ENCODE peak calls at places on chromosomes 13 and 19, in six cellular contexts. J is psoas muscle; W is ovary; H is SK-N-SH; K is CD8-positive, alpha-beta T cell; Q is heart right ventricle. L is an unnamed sample.
A peak's percentile ranks its signal among the peaks of the same experiment; 100 is the strongest.

GRCh38 chr19:1882089-1882785 is 3.1 kb downstream of the ABHD17A start:
- DNase-seq in W (no peak), K (peak; percentile 93), Q (no peak), J (no peak), H (no peak), L (no peak)

GRCh38 chr13:47220453-47221150 is 323.7 kb upstream of the HTR2A start:
- DNase-seq in J (no peak), H (no peak), Q (no peak), W (no peak), K (no peak), L (no peak)

GRCh38 chr13:106498158-106498557 is 37.3 kb downstream of the EFNB2 start:
- DNase-seq in K (no peak), W (no peak), J (no peak), H (no peak), Q (no peak), L (no peak)

GRCh38 chr19:37227996-37228395 is 10.0 kb downstream of the ZNF383 start:
- DNase-seq in Q (no peak), W (no peak), J (no peak), K (no peak), H (peak; percentile 31), L (no peak)

GRCh38 chr13:65946387-65946786 is 1283.7 kb downstream of the PCDH9 start:
- DNase-seq in H (no peak), J (no peak), K (no peak), W (no peak), Q (no peak), L (no peak)

GRCh38 chr13:33490461-33491327 is 205.1 kb upstream of the STARD13 start:
- DNase-seq in H (no peak), Q (peak; percentile 19), J (no peak), W (no peak), K (no peak), L (no peak)

GRCh38 chr13:76148926-76149325 is 512.8 kb downstream of the LMO7 start:
- DNase-seq in H (no peak), J (no peak), Q (no peak), W (no peak), K (no peak), L (no peak)

GRCh38 chr19:1992759-1993260 is 22.7 kb downstream of the BTBD2 start:
- DNase-seq in W (no peak), K (peak; percentile 21), H (peak; percentile 93), Q (no peak), J (peak; percentile 52), L (peak; percentile 49)

GRCh38 chr13:63481334-63481733 is 2065.7 kb upstream of the PCDH20 start:
- DNase-seq in Q (no peak), K (no peak), W (no peak), H (peak; percentile 21), J (no peak), L (no peak)

GRCh38 chr13:48817166-48817802 is 158.4 kb upstream of the FNDC3A start:
- DNase-seq in K (no peak), H (no peak), W (no peak), J (no peak), Q (no peak), L (no peak)

GRCh38 chr13:20847298-20847697 is 55.2 kb downstream of the XPO4 start:
- DNase-seq in Q (no peak), W (no peak), J (no peak), K (no peak), H (no peak), L (no peak)

GRCh38 chr19:53942001-53942786 is 20.5 kb upstream of the CACNG8 start:
- DNase-seq in J (no peak), H (peak; percentile 78), W (no peak), K (no peak), Q (no peak), L (no peak)

DNA sequence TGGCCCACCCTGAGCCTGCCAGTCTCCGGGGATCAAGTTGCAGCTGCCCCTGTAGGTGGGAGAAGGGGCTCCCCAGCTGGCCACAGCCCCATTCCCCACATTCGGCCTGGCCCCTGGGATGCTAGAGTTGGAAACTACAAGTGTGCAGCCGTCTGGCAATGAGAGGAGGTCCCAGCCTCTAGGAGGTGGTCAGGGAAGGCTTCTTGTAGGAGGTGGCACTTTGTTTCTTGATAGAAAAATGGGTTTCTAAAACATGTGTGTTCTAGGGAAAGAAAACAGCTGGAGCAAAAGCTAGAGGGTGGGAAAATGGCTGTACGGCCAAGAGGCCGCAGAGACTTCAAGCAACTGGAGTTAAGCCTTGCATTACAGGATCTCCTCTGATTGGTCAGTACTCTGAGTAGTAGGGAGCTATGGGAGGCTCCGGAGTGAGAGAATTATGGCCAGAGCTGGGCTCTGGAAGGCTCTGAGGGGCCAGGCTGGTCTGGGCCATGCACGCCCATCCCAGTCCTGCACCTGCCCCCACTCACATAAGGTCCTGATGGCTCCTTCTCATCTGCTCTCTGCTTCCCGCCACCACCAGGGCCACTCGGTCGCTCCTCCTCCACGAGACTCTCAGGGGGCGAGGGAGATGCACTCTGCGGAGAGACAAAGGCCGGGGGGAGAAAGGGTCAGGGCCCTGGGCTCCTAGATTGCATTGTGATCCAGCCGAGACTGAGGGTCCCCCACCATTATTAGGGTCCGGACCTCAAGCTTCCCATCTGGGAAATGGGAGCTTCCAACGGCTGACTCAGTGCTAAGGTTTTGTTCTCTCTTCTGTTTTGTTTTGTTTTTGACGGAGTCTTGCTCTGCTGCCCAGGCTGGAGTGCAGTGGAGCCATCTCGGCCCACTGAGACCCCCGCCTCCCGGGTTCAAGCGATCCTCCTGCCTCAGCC is 13.7 kb downstream of the TLE2 start:
- DNase-seq in H (no peak), Q (no peak), J (no peak), K (no peak), W (no peak), L (no peak)
- H3K27me3 ChIP-seq in H (peaks cover 21% of the 10 kb centered on the region), Q (no peaks in the 10 kb centered on the region), J (no peaks in the 10 kb centered on the region), K (no peaks in the 10 kb centered on the region), W (no peaks in the 10 kb centered on the region), L (no peaks in the 10 kb centered on the region)

DNA sequence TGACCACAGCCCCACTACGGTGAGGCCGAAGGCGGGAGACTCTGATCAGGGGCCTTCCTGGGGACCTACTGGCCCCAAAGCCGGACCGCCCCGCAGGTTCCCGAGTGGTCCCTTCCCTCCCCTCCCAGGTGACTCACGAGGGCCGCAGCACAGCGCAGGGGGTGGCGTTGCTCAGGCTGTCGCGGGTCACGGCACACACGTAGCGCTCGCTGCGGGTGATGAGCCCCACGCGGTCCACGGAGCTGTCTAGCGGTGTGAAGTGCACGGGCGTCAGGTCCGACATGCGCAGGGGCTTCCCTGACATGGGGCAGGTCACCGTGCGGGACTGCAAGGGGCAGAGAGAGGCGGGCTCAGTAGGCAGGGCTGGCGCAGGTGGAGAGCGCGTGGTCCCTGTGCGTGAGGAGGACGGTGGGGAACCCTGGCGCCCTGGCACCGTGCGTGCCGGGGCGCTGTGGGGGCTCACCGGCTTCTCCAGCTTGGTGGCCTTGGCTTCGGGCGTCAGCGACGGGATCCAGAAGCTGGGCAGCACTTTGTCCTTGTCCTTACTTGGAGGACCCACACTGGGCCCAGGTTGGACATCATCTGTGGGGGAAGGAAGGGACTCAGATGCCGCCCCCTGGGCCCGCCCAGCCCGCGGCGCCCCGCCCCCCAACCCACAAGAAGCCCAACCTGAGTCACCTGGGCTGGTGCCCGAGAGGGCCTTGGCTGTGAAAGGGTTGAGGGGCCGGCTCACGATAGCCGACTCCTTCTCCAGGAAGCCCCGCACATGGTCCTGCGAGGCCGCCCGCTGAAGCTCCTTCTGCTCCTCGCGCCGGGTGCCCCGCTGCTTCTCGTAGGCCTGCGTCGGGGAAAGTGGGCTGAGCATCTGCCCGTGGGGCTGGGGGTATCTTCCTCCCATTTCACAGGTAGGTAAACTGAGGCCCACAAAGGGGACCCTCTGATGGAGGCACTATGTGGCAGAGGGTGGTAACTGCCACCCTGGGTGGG is 23.7 kb downstream of the NOSIP start:
- DNase-seq in H (no peak), Q (no peak), W (peak; percentile 47), J (no peak), K (peak; percentile 56), L (no peak)
- H3K27ac ChIP-seq in H (no peak overlapping the region), Q (no peak overlapping the region), W (no peak overlapping the region), J (peak overlapping the region; percentile 36), K (peak overlapping the region; percentile 71), L (no peak overlapping the region)

GRCh38 chr19:23799321-23799720 is 40.6 kb upstream of the ZNF681 start:
- DNase-seq in J (no peak), Q (no peak), W (no peak), H (no peak), K (peak; percentile 61), L (no peak)
- H3K27me3 ChIP-seq in J (no peaks in the 10 kb centered on the region), Q (no peaks in the 10 kb centered on the region), W (no peaks in the 10 kb centered on the region), H (no peaks in the 10 kb centered on the region), K (no peaks in the 10 kb centered on the region), L (no peaks in the 10 kb centered on the region)

GRCh38 chr13:114067381-114067885 is 65.0 kb downstream of the RASA3 start:
- DNase-seq in H (no peak), Q (no peak), J (no peak), K (peak; percentile 42), W (no peak), L (peak; percentile 48)
- H3K27ac ChIP-seq in H (peak overlapping the region; percentile 71), Q (no peak overlapping the region), J (peak overlapping the region; percentile 73), K (peak overlapping the region; percentile 29), W (peak overlapping the region; percentile 99), L (peak overlapping the region; percentile 78)

GRCh38 chr19:17949956-17950309 is 17.0 kb upstream of the KCNN1 start:
- DNase-seq in W (no peak), K (no peak), H (no peak), Q (no peak), J (no peak), L (no peak)

GRCh38 chr19:17946965-17947784 is 14.4 kb downstream of the CCDC124 start:
- DNase-seq in Q (no peak), H (no peak), W (no peak), K (peak; percentile 42), J (no peak), L (no peak)

GRCh38 chr19:17948967-17949930 is 16.4 kb downstream of the CCDC124 start:
- DNase-seq in Q (no peak), K (no peak), J (no peak), W (peak; percentile 60), H (no peak), L (no peak)

GRCh38 chr19:17947815-17948473 is 15.1 kb downstream of the CCDC124 start:
- DNase-seq in K (peak; percentile 94), J (peak; percentile 95), W (peak; percentile 97), Q (peak; percentile 90), H (peak; percentile 99), L (peak; percentile 94)

GRCh38 chr19:17948474-17948966 is 15.7 kb downstream of the CCDC124 start:
- DNase-seq in Q (peak; percentile 25), H (no peak), K (no peak), J (no peak), W (no peak), L (no peak)
- H3K27me3 ChIP-seq in Q (peaks cover 49% of the 10 kb centered on the region), H (peaks cover 35% of the 10 kb centered on the region), K (peaks cover 44% of the 10 kb centered on the region), J (peaks cover 47% of the 10 kb centered on the region), W (peaks cover 11% of the 10 kb centered on the region), L (peaks cover 18% of the 10 kb centered on the region)